ENCODE peak calls at places on chromosome 6, in four cellular contexts. B, M, P and H are unnamed samples.

GRCh38 chr6:170449835-170450753 is 103.0 kb downstream of the PSMB1 start:
- DNase-seq in P (no peak), B (peak), M (no peak), H (no peak)

GRCh38 chr6:138778331-138778730 is 4.8 kb downstream of the CCDC28A start:
- DNase-seq in B (no peak), P (no peak), M (no peak), H (no peak)

GRCh38 chr6:5004373-5005037 is 668 bp upstream of the RPP40 start:
- DNase-seq in P (no peak), M (no peak), B (no peak), H (no peak)

GRCh38 chr6:110618591-110619267 is 142.3 kb upstream of the SLC22A16 start:
- DNase-seq in M (peak), P (no peak), B (peak), H (peak)

GRCh38 chr6:35485402-35485877 is 11.4 kb downstream of the TEAD3 start:
- DNase-seq in B (no peak), M (no peak), P (no peak), H (no peak)

GRCh38 chr6:136932599-136932998 is 10.5 kb downstream of the SLC35D3 start:
- DNase-seq in B (no peak), M (no peak), P (no peak), H (no peak)

GRCh38 chr6:15365273-15365687 is 119.4 kb downstream of the JARID2 start:
- DNase-seq in M (no peak), B (no peak), P (peak), H (no peak)

GRCh38 chr6:143408151-143408786 is 42.2 kb downstream of the ADAT2 start:
- DNase-seq in B (no peak), P (no peak), M (no peak), H (no peak)

GRCh38 chr6:133917781-133918180 is 28.9 kb downstream of the TCF21 start:
- DNase-seq in M (no peak), B (no peak), P (no peak), H (no peak)

DNA sequence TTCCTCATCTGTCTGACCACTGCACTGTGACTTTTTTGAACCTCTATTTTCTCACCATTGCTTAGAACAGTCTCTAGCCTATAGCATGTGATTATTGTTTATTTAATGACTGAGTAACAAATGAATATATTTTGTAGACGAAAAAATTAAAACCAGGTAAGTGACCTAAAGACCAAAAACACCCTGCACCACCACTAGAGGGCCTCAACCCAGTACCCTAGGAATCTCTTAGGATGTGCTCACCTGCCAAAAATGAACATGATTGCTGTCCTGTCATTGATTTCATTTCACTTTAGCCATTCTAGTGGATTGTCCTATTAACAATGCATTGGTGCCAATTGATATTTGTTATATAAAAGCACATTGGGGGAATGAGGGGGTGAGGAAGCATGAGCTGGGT is 199.1 kb downstream of the COL9A1 start:
- DNase-seq in B (peak), M (no peak), P (no peak), H (no peak)
- TF ChIP-seq CTCF in B (peak), M (peak), P (peak), H (no peak)

DNA sequence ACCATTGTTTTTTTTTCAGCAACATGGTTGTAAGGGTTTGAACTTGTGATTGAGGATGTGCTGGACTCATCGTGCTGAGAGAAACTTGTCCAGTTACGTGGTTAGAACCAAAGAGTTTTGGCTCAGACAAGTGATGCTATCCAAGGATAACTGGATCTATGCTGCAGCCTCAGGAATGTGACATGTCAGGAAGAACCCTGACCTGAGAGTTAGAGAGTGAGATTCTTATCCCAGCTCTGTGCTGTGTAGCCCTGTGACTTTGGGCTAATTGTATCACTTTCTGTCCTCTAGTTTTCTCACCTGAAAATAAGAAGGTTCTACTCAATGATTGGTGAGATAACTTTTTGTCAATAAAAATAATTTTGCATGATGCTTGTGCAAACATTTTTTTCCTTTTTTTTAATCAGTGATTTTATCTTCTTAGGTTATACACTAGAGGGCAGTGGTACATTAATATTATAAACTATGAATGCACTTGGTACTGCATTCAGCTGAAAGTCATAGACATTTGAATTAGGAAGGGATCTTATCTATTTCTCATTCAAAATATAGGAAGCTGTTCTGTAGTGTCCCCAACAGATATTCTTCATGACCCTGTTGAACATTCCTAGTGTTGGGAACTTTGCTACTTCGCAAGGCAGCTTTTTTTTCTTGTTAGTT is 141.1 kb downstream of the RNF144B start:
- DNase-seq in B (no peak), P (no peak), M (no peak), H (no peak)
- TF ChIP-seq CTCF in B (no peak), P (peak), M (peak), H (no peak)

GRCh38 chr6:119084784-119085183 is 6.3 kb upstream of the FAM184A start:
- DNase-seq in B (no peak), P (no peak), M (no peak), H (no peak)
- TF ChIP-seq CTCF in B (no peak), P (no peak), M (no peak), H (no peak)

GRCh38 chr6:25053875-25054371 is 118.2 kb upstream of the RIPOR2 start:
- DNase-seq in B (peak), M (no peak), P (no peak), H (peak)
- TF ChIP-seq CTCF in B (no peak), M (no peak), P (no peak), H (no peak)

GRCh38 chr6:108260809-108261569 is at the start of gene SNX3:
- DNase-seq in B (peak), M (peak), P (peak), H (peak)
- TF ChIP-seq CTCF in B (no peak), M (no peak), P (no peak), H (no peak)

DNA sequence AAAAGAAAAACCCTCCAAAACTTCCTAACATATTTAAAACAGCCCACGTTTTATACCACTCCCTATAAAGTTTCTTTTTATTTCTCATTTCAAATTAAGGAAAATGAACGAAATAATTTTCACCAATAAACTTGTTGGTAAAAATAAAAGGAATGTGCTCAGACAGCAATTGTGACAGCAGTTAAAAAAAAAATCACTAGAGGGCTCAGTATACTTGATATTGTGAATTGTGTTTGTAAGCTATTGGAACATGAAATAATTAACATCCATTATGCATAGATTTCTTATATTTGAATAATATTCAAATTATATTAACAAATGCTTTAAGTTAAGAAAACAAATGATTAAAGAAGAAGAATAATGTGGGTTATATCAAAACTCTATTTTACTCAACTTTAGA is 105.5 kb downstream of the ASCC3 start:
- DNase-seq in M (no peak), B (no peak), P (no peak), H (no peak)
- TF ChIP-seq CTCF in M (no peak), B (no peak), P (no peak), H (no peak)

DNA sequence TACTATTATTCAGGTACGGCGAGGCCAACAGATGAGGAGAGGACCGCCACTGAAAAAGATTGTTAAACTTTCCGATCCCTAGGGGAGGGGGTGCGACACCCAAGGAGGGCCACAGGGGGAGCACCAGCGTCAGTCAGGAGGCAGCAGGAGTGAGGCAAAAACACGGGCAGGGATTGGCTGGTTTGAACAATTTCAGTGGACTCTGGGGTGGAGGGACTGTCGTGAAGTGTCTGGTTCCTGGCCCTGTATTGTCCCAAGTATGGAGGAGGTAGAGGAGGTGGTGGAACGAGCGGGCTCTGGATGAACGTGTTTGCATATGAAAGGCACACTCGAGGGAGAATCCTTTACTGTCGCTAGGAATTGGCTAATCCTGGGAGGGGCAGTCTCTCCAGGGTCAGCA is 32.5 kb upstream of the MCUR1 start:
- DNase-seq in M (no peak), P (no peak), B (no peak), H (no peak)
- TF ChIP-seq CTCF in M (peak), P (no peak), B (no peak), H (no peak)

GRCh38 chr6:78810698-78811097 is 56.7 kb upstream of the IRAK1BP1 start:
- DNase-seq in M (no peak), B (no peak), P (no peak), H (no peak)

GRCh38 chr6:78808933-78809332 is 58.4 kb upstream of the IRAK1BP1 start:
- DNase-seq in P (no peak), M (no peak), B (no peak), H (no peak)

GRCh38 chr6:78808356-78808891 is 58.9 kb upstream of the IRAK1BP1 start:
- DNase-seq in M (no peak), B (no peak), P (no peak), H (no peak)

DNA sequence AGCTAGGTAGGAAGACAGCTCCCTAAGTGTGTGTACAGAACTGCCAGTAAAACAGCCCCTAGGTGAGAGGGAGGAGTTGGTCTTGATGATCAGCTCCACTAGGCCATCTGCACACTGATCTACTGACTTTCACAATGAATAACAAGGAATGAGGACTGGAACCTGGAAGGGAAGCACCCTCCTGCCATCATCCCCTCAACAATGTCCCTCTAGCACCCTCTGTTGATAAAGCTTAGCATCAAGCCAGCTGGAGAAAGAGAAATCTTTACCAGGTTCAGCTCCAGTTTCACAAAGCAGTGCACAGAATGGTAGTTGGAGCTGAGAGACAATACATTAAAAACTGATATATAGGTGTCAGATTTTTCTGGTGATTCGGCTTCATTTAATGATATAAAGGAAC is 57.2 kb upstream of the IRAK1BP1 start:
- DNase-seq in B (peak), P (no peak), M (peak), H (peak)
- TF ChIP-seq CTCF in B (peak), P (no peak), M (no peak), H (peak)

DNA sequence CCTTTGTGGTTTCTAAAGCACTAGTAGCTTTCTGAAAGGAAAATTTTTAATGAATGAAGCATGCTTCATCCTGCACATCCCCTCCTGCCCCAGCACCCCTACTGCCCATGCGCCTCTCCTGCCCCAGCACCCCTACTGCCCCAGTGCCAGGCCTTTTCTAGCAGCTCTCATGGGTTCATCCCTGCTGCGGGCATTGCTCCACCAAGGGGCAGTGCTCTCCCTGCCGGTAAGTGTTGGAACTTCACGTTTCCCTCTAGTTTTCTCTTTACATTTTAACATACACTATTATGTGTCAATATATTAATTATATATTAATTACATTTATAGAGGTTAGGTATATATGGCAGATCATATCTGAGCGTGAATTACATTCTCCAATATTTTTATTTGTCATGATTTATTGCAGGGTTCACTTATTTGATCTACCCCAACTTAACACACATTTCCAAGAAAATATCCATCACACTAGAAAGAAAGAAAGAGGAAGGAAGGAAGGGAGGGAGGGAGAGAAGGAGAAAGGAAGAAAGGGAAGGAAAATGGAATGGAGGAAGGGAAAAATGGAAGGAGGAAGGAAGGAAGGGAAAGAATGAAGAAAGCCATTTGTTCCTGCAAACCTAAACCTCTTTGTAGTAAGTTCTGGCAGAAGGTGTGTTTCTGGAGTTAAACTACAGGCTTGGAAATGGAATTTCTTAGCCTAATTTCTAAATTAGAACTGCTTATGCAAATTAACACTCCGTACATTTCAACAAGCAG is 46.8 kb downstream of the CEP43 start:
- DNase-seq in M (no peak), P (no peak), B (no peak), H (no peak)
- TF ChIP-seq CTCF in M (peak), P (no peak), B (no peak), H (no peak)